ENCODE peak calls at places on chromosomes 12 and 14, in eight cellular contexts. J is mammary epithelial cell, O is PC-3, G is BJ, C is fibroblast of the aortic adventitia, N is cardiac fibroblast, I is MM.1S, B is left ventricle myocardium inferior. Y is an unnamed sample.

GRCh38 chr12:107395817-107396216 is 289.8 kb upstream of the PWP1 start:
- DNase-seq in J (no peak), O (no peak), G (no peak), C (no peak), N (no peak), I (no peak), B (no peak), Y (no peak)

GRCh38 chr14:103819503-103820307 is 27.7 kb downstream of the PPP1R13B start:
- DNase-seq in J (peak; percentile 45), O (no peak), G (no peak), C (peak; percentile 70), N (peak; percentile 58), I (no peak), B (peak; percentile 49), Y (no peak)

GRCh38 chr14:31174433-31174832 is 33.2 kb downstream of the HECTD1 start:
- DNase-seq in J (no peak), O (no peak), G (no peak), C (no peak), N (no peak), I (no peak), B (no peak), Y (no peak)

GRCh38 chr12:119096429-119097202 is 82.1 kb upstream of the HSPB8 start:
- DNase-seq in J (no peak), O (no peak), G (no peak), C (no peak), N (no peak), I (no peak), B (no peak), Y (no peak)

GRCh38 chr12:59067068-59067467 is 146.8 kb upstream of the LRIG3 start:
- DNase-seq in J (peak; percentile 98), O (peak; percentile 20), G (peak; percentile 35), C (peak; percentile 49), N (peak; percentile 48), I (peak; percentile 86), B (no peak), Y (peak; percentile 42)

GRCh38 chr12:53944209-53944608 is 5.6 kb downstream of the HOXC13 start:
- DNase-seq in J (no peak), O (no peak), G (no peak), C (no peak), N (no peak), I (no peak), B (no peak), Y (no peak)

GRCh38 chr14:75831971-75832370 is 149.8 kb downstream of the TGFB3 start:
- DNase-seq in J (peak; percentile 71), O (peak; percentile 94), G (no peak), C (no peak), N (peak; percentile 25), I (no peak), B (no peak), Y (no peak)

GRCh38 chr14:98799891-98800290 is 472.1 kb downstream of the BCL11B start:
- DNase-seq in J (no peak), O (no peak), G (no peak), C (no peak), N (no peak), I (no peak), B (no peak), Y (no peak)

GRCh38 chr12:45327823-45328383 is 112.0 kb downstream of the ANO6 start:
- DNase-seq in J (no peak), O (peak; percentile 48), G (no peak), C (no peak), N (no peak), I (no peak), B (no peak), Y (no peak)

GRCh38 chr12:78392918-78393317 is 471.7 kb upstream of the SYT1 start:
- DNase-seq in J (peak; percentile 2), O (peak; percentile 56), G (no peak), C (peak; percentile 67), N (peak; percentile 20), I (no peak), B (no peak), Y (no peak)

GRCh38 chr12:88035907-88036289 is 6.7 kb upstream of the C12orf50 start:
- DNase-seq in J (peak; percentile 25), O (peak; percentile 21), G (no peak), C (no peak), N (no peak), I (peak; percentile 14), B (no peak), Y (no peak)

GRCh38 chr12:102973583-102973982 is 16.1 kb downstream of the ASCL1 start:
- DNase-seq in J (no peak), O (no peak), G (no peak), C (no peak), N (no peak), I (no peak), B (no peak), Y (no peak)

GRCh38 chr12:8687846-8688601 is 9.8 kb upstream of the RIMKLB start:
- DNase-seq in J (peak; percentile 79), O (peak; percentile 11), G (no peak), C (peak; percentile 95), N (peak; percentile 95), I (no peak), B (no peak), Y (no peak)

GRCh38 chr14:49858383-49858782 is 5.8 kb upstream of the NEMF start:
- DNase-seq in J (no peak), O (no peak), G (no peak), C (no peak), N (no peak), I (no peak), B (no peak), Y (no peak)

GRCh38 chr14:77421241-77421640 is 2.1 kb downstream of the NOXRED1 start:
- DNase-seq in J (peak; percentile 8), O (peak; percentile 47), G (peak; percentile 21), C (no peak), N (peak; percentile 5), I (no peak), B (no peak), Y (peak; percentile 2)

DNA sequence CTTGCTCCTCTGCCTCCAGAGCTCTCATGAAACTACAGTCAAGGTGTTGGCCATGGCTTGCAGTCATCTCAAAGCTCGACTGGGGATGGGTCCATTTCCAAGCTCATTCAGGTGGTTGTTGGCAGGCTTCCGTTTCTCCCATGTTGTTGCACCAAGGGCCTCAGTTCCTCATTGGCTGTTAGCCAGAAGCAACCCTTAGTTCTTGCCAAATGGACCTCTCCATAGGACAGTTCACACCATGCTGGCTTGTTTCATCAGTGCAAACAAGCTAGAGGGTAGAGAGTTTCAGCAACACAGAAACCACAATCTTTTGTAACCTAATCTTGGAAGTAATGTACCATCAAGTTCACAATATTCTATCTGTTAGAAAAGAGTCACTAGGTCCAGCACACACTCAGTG is 22.7 kb upstream of the PPM1A start:
- DNase-seq in J (no peak), O (no peak), G (no peak), C (no peak), N (no peak), I (no peak), B (no peak), Y (no peak)
- TF ChIP-seq CTCF in J (no peak), O (no peak), G (no peak), C (no peak), N (no peak), I (no peak), B (no peak), Y (no peak)

DNA sequence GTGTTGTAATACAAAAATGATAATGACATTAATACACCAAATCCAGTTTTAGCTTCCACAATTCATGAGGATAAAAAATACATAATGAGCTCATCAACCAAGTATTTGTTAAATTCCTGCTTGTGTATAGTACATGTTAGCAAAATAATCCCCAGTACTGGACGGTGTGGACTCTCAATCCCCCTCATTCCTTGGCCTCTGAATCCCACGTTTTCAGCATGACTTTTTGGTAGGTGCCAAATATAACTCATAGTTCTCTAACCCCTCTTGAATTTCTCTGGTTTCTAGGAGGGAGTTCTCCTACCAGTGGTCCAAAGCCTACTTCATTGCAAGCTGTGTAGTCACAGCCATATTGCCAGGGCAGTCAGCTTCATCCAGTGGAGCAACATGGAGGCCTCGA is 41.4 kb upstream of the EPS8 start:
- DNase-seq in J (no peak), O (no peak), G (no peak), C (peak; percentile 58), N (peak; percentile 62), I (no peak), B (no peak), Y (peak; percentile 56)
- H3K4me3 ChIP-seq in J (no peak overlapping the region), O (no peak overlapping the region), G (no peak overlapping the region), C (no peak overlapping the region), N (no peak overlapping the region), I (no peak overlapping the region), B (no peak overlapping the region), Y (no peak overlapping the region)

GRCh38 chr14:59918824-59919581 is 941 bp upstream of the LRRC9 start:
- DNase-seq in J (no peak), O (peak; percentile 71), G (no peak), C (peak; percentile 53), N (peak; percentile 56), I (no peak), B (no peak), Y (no peak)
- TF ChIP-seq CTCF in J (peak; percentile 41), O (peak; percentile 94), G (peak; percentile 41), C (peak; percentile 59), N (peak; percentile 37), I (peak; percentile 43), B (peak; percentile 50), Y (peak; percentile 36)

GRCh38 chr14:105193916-105194782 is 13.0 kb upstream of the NUDT14 start:
- DNase-seq in J (no peak), O (no peak), G (no peak), C (no peak), N (peak; percentile 45), I (no peak), B (no peak), Y (no peak)
- H3K4me3 ChIP-seq in J (no peak overlapping the region), O (no peak overlapping the region), G (no peak overlapping the region), C (no peak overlapping the region), N (no peak overlapping the region), I (no peak overlapping the region), B (no peak overlapping the region), Y (no peak overlapping the region)

GRCh38 chr12:93877446-93877845 is 200.3 kb downstream of the CRADD start:
- DNase-seq in J (no peak), O (no peak), G (no peak), C (no peak), N (no peak), I (no peak), B (no peak), Y (no peak)
- TF ChIP-seq CTCF in J (no peak), O (no peak), G (no peak), C (no peak), N (no peak), I (no peak), B (no peak), Y (no peak)

DNA sequence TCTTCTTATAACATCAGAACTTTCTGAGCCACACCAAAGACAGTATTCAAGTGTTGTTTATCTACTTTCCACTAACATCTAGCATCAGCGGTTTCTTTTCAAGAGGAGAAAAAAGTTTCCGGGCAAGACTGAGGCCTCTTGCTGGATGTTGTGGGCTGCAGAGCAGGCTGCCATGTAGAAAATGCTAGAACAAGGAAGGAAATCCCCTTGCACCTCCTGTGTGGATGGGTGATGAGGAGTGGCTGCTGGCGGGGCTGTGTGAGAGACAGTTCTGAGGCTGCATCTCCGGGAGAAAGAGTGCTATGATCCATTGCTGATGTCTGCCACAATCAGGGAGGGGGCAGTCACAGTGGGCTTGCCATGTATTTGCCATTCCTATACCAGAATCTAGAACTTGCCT is 37.8 kb upstream of the PPP1CC start:
- DNase-seq in J (no peak), O (no peak), G (no peak), C (no peak), N (no peak), I (peak; percentile 14), B (no peak), Y (no peak)
- H3K4me3 ChIP-seq in J (no peak overlapping the region), O (no peak overlapping the region), G (no peak overlapping the region), C (no peak overlapping the region), N (no peak overlapping the region), I (no peak overlapping the region), B (no peak overlapping the region), Y (no peak overlapping the region)

Y was measured in AG04449.